ENCODE peak calls at places on chromosomes 16 and 17, in nine cellular contexts. K, P, N, W, L, O, Z, S and E are unnamed samples.
A peak's percentile ranks its signal among the peaks of the same experiment; 100 is the strongest.

GRCh38 chr17:2081564-2081963 is 26.7 kb downstream of the HIC1 start:
- DNase-seq in K (peak; percentile 39), P (peak; percentile 21), N (no peak), W (no peak), L (no peak), O (no peak), Z (no peak), S (no peak), E (no peak)

GRCh38 chr16:533391-534088 is 6.0 kb downstream of the CAPN15 start:
- DNase-seq in K (peak; percentile 82), P (no peak), N (peak; percentile 84), W (peak; percentile 65), L (no peak), O (no peak), Z (no peak), S (no peak), E (no peak)

GRCh38 chr16:14013145-14013570 is 58.0 kb upstream of the MRTFB start:
- DNase-seq in K (no peak), P (no peak), N (no peak), W (no peak), L (no peak), O (peak; percentile 73), Z (no peak), S (no peak), E (no peak)

GRCh38 chr17:79786930-79787643 is 9.1 kb downstream of the CBX2 start:
- DNase-seq in K (peak; percentile 14), P (no peak), N (no peak), W (no peak), L (no peak), O (no peak), Z (no peak), S (no peak), E (no peak)

GRCh38 chr17:77151236-77151635 is 10.5 kb downstream of the SEC14L1 start:
- DNase-seq in K (no peak), P (no peak), N (no peak), W (no peak), L (no peak), O (no peak), Z (no peak), S (no peak), E (no peak)

GRCh38 chr16:66678314-66678713 is 18.2 kb downstream of the CMTM4 start:
- DNase-seq in K (no peak), P (no peak), N (no peak), W (no peak), L (no peak), O (no peak), Z (no peak), S (no peak), E (no peak)

GRCh38 chr17:48878920-48879898 is 13.4 kb upstream of the ATP5MC1 start:
- DNase-seq in K (no peak), P (peak; percentile 52), N (peak; percentile 88), W (peak; percentile 80), L (peak; percentile 63), O (peak; percentile 90), Z (peak; percentile 73), S (no peak), E (no peak)

GRCh38 chr16:79278506-79278905 is 322.0 kb downstream of the MAF start:
- DNase-seq in K (peak; percentile 63), P (no peak), N (no peak), W (no peak), L (no peak), O (no peak), Z (no peak), S (no peak), E (no peak)

GRCh38 chr16:71811261-71811803 is 2.7 kb upstream of the AP1G1 start:
- DNase-seq in K (no peak), P (no peak), N (no peak), W (no peak), L (no peak), O (no peak), Z (no peak), S (no peak), E (no peak)

GRCh38 chr17:83199500-83200201 is 120.2 kb downstream of the METRNL start:
- DNase-seq in K (peak; percentile 80), P (no peak), N (no peak), W (no peak), L (peak; percentile 75), O (peak; percentile 89), Z (no peak), S (peak; percentile 73), E (no peak)

GRCh38 chr17:37488009-37488604 is 1.6 kb upstream of the DUSP14 start:
- DNase-seq in K (no peak), P (peak; percentile 94), N (peak; percentile 58), W (peak; percentile 45), L (peak; percentile 97), O (no peak), Z (no peak), S (no peak), E (peak; percentile 96)

GRCh38 chr16:70161350-70161749 is 12.2 kb upstream of the CLEC18C start:
- DNase-seq in K (no peak), P (no peak), N (no peak), W (no peak), L (no peak), O (no peak), Z (no peak), S (no peak), E (no peak)

GRCh38 chr17:59337741-59338299 is 6.4 kb downstream of the YPEL2 start:
- DNase-seq in K (no peak), P (no peak), N (no peak), W (no peak), L (no peak), O (no peak), Z (no peak), S (no peak), E (no peak)

GRCh38 chr16:77385481-77385880 is 49.4 kb downstream of the ADAMTS18 start:
- DNase-seq in K (no peak), P (no peak), N (no peak), W (no peak), L (no peak), O (no peak), Z (no peak), S (no peak), E (no peak)

GRCh38 chr16:84294196-84295142 is at the start of gene WFDC1:
- DNase-seq in K (peak; percentile 62), P (no peak), N (peak; percentile 64), W (peak; percentile 37), L (no peak), O (no peak), Z (no peak), S (peak; percentile 80), E (no peak)

GRCh38 chr16:19809121-19809635 is 75.5 kb downstream of the GPRC5B start:
- DNase-seq in K (no peak), P (peak; percentile 94), N (no peak), W (no peak), L (no peak), O (no peak), Z (no peak), S (peak; percentile 49), E (peak; percentile 41)

GRCh38 chr16:85172465-85173071 is 60.3 kb upstream of the CIBAR2 start:
- DNase-seq in K (peak; percentile 43), P (peak; percentile 15), N (peak; percentile 86), W (peak; percentile 69), L (no peak), O (peak; percentile 92), Z (peak; percentile 30), S (no peak), E (no peak)

GRCh38 chr16:51153275-51153991 is 2.4 kb upstream of the SALL1 start:
- DNase-seq in K (no peak), P (no peak), N (peak; percentile 83), W (peak; percentile 76), L (no peak), O (no peak), Z (no peak), S (no peak), E (no peak)

GRCh38 chr16:51150894-51151320 is at the start of gene SALL1:
- DNase-seq in K (no peak), P (no peak), N (peak; percentile 69), W (peak; percentile 46), L (no peak), O (no peak), Z (no peak), S (no peak), E (no peak)

GRCh38 chr16:51152691-51153261 is 1.7 kb upstream of the SALL1 start:
- DNase-seq in K (no peak), P (no peak), N (peak; percentile 85), W (no peak), L (no peak), O (no peak), Z (no peak), S (no peak), E (no peak)

GRCh38 chr16:51151435-51151950 is 423 bp upstream of the SALL1 start:
- DNase-seq in K (no peak), P (no peak), N (peak; percentile 95), W (peak; percentile 97), L (no peak), O (no peak), Z (no peak), S (no peak), E (no peak)

GRCh38 chr16:51151951-51152663 is 1.0 kb upstream of the SALL1 start:
- DNase-seq in K (no peak), P (no peak), N (peak; percentile 97), W (peak; percentile 96), L (no peak), O (peak; percentile 65), Z (no peak), S (no peak), E (no peak)
- TF ChIP-seq CTCF in K (no peak), P (no peak), N (peak; percentile 61), W (peak; percentile 30), L (peak; percentile 20), O (no peak), Z (no peak), S (no peak), E (peak; percentile 24)

DNA sequence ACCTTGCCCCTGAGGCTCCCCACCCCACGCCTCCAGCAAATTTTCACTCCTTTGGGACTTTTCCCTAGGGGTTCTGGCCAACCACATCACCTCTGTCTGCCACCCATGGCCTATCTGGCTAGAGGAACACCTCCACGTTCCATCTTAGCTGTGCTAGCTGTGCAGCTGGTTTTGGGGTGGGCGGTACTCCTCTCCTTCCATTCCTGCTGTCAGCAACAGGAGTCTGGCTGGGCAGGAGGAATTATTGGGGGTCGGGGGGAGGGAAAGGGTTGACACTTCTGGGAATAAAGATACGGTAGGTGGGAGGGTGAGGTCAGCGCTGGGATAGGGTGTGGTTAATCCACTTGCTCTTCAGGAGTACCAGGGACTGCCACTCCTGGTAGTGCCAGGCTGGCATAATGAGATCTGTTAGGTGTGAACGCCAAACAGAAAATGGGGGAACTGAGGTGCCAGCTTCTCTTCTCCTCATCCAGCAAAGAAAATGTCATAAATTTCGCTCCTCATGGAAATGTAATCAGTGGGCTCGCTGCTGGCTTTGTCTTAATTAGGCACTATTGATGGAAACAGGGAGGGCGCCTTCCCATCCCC is 1.2 kb upstream of the DNAH2 start:
- DNase-seq in K (no peak), P (no peak), N (no peak), W (no peak), L (no peak), O (no peak), Z (no peak), S (no peak), E (no peak)
- H3K4me3 ChIP-seq in K (no peak overlapping the region), P (peak overlapping the region; percentile 67), N (peak overlapping the region; percentile 86), W (peak overlapping the region; percentile 74), L (peak overlapping the region; percentile 67), O (no peak overlapping the region), Z (peak overlapping the region; percentile 64), S (peak overlapping the region; percentile 62), E (peak overlapping the region; percentile 80)

GRCh38 chr16:17131351-17131750 is 339.4 kb downstream of the XYLT1 start:
- DNase-seq in K (no peak), P (no peak), N (peak; percentile 65), W (no peak), L (no peak), O (no peak), Z (no peak), S (no peak), E (no peak)
- TF ChIP-seq CTCF in K (no peak), P (no peak), N (peak; percentile 66), W (peak; percentile 34), L (no peak), O (no peak), Z (no peak), S (no peak), E (no peak)

GRCh38 chr17:81065500-81065899 is 30.5 kb downstream of the BAIAP2 start:
- DNase-seq in K (no peak), P (no peak), N (no peak), W (no peak), L (no peak), O (no peak), Z (no peak), S (no peak), E (no peak)
- H3K4me3 ChIP-seq in K (no peak overlapping the region), P (no peak overlapping the region), N (no peak overlapping the region), W (no peak overlapping the region), L (no peak overlapping the region), O (no peak overlapping the region), Z (no peak overlapping the region), S (no peak overlapping the region), E (no peak overlapping the region)